ENCODE peak calls at places on chromosome 12, in four cellular contexts. X, P, O and L are unnamed samples.

GRCh38 chr12:30110970-30111586 is 327.3 kb upstream of the TMTC1 start:
- DNase-seq in O (no peak), X (no peak), P (no peak), L (no peak)

GRCh38 chr12:30862486-30862885 is 64.1 kb upstream of the TSPAN11 start:
- DNase-seq in O (no peak), X (no peak), P (no peak), L (no peak)

GRCh38 chr12:79524507-79525148 is 166.1 kb downstream of the PAWR start:
- DNase-seq in O (no peak), X (no peak), P (no peak), L (no peak)

GRCh38 chr12:9135903-9136310 is 20.2 kb upstream of the A2M start:
- DNase-seq in X (no peak), P (no peak), O (no peak), L (no peak)

GRCh38 chr12:93377252-93377542 is 528 bp upstream of the NUDT4 start:
- DNase-seq in O (no peak), P (no peak), X (no peak), L (no peak)

GRCh38 chr12:110804406-110804805 is 42.4 kb upstream of the CCDC63 start:
- DNase-seq in P (no peak), X (no peak), O (no peak), L (no peak)

GRCh38 chr12:55671746-55672145 is 35.1 kb downstream of the OR10P1 start:
- DNase-seq in P (no peak), X (no peak), O (no peak), L (no peak)

GRCh38 chr12:87323369-87323768 is 705.8 kb downstream of the C12orf50 start:
- DNase-seq in X (no peak), P (no peak), O (no peak), L (no peak)

GRCh38 chr12:104588048-104588942 is 131.5 kb downstream of the CHST11 start:
- DNase-seq in O (no peak), P (no peak), X (no peak), L (no peak)

GRCh38 chr12:62660763-62661162 is 194.1 kb downstream of the MON2 start:
- DNase-seq in O (no peak), P (no peak), X (no peak), L (no peak)

GRCh38 chr12:126156806-126157574 is 1091.8 kb downstream of the AACS start:
- DNase-seq in P (no peak), X (no peak), O (no peak), L (no peak)

DNA sequence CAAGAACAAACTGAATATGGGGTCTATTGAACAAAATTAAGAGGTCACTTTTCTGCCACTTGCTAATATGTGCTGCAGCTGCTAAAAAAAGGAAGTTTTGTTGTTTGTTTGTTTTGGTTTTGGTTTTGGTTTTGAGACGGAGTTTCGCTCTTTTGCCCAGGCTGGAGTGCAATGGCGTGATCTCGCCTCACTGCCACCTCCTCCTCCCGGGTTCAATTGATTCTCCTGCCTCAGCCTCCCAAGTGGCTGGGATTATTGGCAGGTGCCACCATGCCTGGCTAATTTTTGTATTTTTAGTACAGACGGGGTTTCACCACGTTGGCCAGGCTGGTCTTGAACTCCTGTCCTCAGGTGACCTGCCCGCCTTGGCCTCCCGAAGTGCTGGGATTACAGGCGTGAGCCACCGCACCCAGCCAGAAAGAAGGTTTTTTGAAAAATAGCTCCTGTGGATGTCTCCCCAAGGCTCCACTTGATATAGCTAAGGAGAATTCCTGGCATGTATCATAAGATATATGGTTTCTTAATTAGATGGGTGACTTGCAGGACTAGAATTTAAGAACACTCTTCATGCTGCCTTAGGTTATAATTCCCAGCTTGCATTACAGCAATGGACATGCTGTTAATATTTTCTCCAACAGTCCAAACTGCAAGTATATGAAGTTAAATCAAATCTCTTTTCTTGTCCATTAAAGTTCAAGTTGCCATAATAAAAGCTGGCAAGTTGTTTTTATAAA is 237.6 kb upstream of the AMIGO2 start:
- DNase-seq in O (no peak), X (no peak), P (peak), L (no peak)
- H3K27ac ChIP-seq in O (no peak), X (no peak), P (no peak), L (peak)

DNA sequence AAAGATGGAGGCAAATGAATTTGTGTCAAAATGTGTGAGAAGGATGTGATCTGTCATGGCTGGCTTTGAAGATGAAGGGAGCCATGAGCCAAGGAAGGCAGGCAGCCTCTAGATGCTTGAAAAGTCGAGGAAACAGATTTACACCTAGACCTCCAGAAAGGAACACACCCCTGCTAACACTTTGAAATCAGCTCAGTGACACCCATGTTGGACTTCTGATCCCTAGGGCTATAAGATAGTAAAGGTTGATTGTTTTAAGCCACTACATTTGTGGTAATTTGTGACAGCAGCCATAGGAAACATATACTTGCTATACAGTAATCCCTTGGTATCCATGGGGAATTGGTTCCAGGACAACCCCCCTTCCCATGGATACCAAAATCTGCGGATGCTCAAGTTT is 80.5 kb upstream of the DYRK2 start:
- DNase-seq in P (no peak), O (no peak), X (no peak), L (no peak)
- TF ChIP-seq CTCF in P (no peak), O (no peak), X (no peak), L (no peak)

GRCh38 chr12:131785763-131786330 is 42.3 kb upstream of the MMP17 start:
- DNase-seq in O (no peak), P (no peak), X (no peak), L (no peak)

GRCh38 chr12:131786331-131786730 is 41.9 kb upstream of the MMP17 start:
- DNase-seq in X (no peak), O (no peak), P (no peak), L (no peak)

GRCh38 chr12:131787143-131787660 is 41.0 kb upstream of the MMP17 start:
- DNase-seq in P (no peak), X (no peak), O (no peak), L (no peak)

GRCh38 chr12:131783915-131784541 is 44.2 kb upstream of the MMP17 start:
- DNase-seq in P (no peak), O (no peak), X (no peak), L (no peak)

DNA sequence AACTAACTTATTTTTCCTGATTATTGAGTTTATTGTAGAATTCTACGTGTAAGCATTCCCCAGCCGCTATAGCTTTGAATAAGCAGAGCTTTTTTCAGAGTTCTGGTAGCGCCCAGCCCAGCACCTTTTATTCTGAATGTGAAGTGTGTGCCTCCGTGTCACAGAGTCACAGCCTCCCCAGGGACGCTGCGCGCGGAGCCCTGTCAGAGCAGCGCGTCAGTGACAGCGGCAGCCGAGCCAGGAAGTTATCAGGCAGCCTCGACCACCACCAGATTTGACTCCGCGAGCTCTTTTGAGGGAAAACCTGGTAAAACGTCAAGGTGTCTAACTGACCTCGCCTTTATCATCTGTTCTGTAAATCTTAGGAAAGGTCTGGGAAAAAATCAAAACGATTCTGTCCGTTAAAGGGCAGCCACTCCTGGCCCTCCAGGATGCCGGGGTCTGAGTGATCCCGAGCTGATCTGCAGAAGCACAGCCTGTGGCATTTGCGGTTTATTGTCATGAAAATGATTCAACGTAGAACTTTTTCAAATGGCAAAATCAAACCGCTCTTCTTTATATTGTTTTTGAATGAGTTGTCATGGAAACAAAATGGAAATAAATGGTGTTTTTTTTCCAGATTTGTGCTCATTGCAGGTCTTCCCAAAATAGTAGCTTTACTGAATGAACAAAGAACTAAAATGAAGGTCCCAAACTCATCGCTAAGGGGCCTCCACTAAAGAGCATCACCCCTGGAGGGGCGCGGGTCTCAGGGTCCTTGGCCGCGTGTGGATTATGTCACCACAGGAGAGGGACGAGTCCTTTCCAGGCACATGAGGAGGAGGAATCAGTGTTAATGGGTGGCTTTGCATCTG is 43.1 kb upstream of the MMP17 start:
- DNase-seq in O (no peak), X (no peak), P (no peak), L (no peak)
- H3K27ac ChIP-seq in O (peak), X (no peak), P (no peak), L (no peak)

GRCh38 chr12:24278832-24279231 is 329.4 kb upstream of the SOX5 start:
- DNase-seq in P (no peak), O (no peak), X (no peak), L (no peak)
- TF ChIP-seq CTCF in P (peak), O (no peak), X (no peak), L (no peak)

DNA sequence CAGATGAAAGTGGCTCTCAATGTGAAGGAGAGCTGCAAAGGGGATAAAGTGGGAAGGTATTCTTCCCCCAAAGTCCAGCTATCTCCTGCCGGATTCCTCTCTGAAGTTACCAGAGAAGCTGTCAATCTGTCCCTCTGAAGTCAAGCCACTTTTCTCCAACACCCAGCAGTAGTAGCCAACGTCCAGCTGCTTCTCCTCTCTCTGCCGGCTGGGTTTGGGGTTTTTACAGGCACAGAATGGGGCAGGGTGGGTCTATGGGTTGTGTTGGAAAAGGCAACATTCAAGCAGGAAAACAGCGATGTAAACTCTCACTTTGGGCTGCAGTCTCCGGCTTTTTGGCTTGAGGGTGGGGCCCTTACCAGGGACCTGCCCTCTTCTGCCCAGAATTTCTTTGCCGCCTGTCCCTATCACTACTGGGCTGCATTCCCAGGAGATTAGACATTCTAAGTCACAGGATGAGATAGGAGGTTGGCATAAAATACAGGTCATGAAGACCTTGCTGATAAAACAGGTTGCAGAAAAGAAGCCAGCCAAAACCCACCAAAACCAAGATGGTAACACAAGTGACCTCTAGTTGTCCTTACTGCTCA is 16.3 kb downstream of the CAPZA3 start:
- DNase-seq in X (no peak), O (no peak), P (no peak), L (no peak)
- H3K27ac ChIP-seq in X (no peak), O (no peak), P (no peak), L (no peak)